ENCODE peak calls at places on chromosomes 12 and 14, in eight cellular contexts. I is endothelial cell, O is RWPE1, M is AG04450, N is retinal pigment epithelial cell, J is Calu3, F is vagina, A is neural crest cell. Y is an unnamed sample.

GRCh38 chr12:75554556-75554880 is 43.1 kb upstream of the KRR1 start:
- DNase-seq in J (no peak), M (no peak), N (no peak), I (no peak), A (no peak), O (no peak), F (no peak), Y (no peak)

GRCh38 chr14:31270196-31270772 is 62.7 kb upstream of the HECTD1 start:
- DNase-seq in I (no peak), F (peak), J (peak), N (no peak), M (no peak), O (no peak), A (no peak), Y (no peak)

GRCh38 chr12:65203376-65203775 is 34.0 kb downstream of the LEMD3 start:
- DNase-seq in I (no peak), N (no peak), O (no peak), M (no peak), J (no peak), F (no peak), A (no peak), Y (no peak)

GRCh38 chr14:31326111-31326510 is 94.2 kb downstream of the HEATR5A start:
- DNase-seq in J (peak), F (no peak), A (no peak), O (no peak), N (no peak), M (no peak), I (no peak), Y (no peak)

GRCh38 chr12:132413931-132414588 is 75.9 kb upstream of the FBRSL1 start:
- DNase-seq in M (no peak), J (peak), A (peak), I (peak), N (no peak), O (no peak), F (no peak), Y (peak)

GRCh38 chr14:38350102-38350501 is 94.2 kb upstream of the CLEC14A start:
- DNase-seq in F (no peak), J (no peak), N (no peak), M (no peak), I (no peak), A (no peak), O (no peak), Y (no peak)

GRCh38 chr12:86349196-86349595 is 93.0 kb upstream of the MGAT4C start:
- DNase-seq in A (no peak), F (no peak), M (no peak), N (no peak), J (no peak), I (no peak), O (no peak), Y (no peak)

GRCh38 chr12:109951751-109952150 is 44.4 kb downstream of the GIT2 start:
- DNase-seq in M (peak), N (peak), J (peak), F (no peak), I (no peak), A (no peak), O (peak), Y (no peak)

GRCh38 chr14:37870947-37871346 is 275.5 kb downstream of the TTC6 start:
- DNase-seq in A (no peak), N (no peak), J (no peak), I (no peak), F (no peak), M (no peak), O (no peak), Y (no peak)

GRCh38 chr12:12927211-12928079 is 24.5 kb downstream of the GPRC5D start:
- DNase-seq in I (peak), O (peak), M (peak), N (no peak), F (no peak), J (peak), A (peak), Y (no peak)

GRCh38 chr12:18224745-18225144 is 36.6 kb upstream of the PIK3C2G start:
- DNase-seq in N (peak), F (no peak), M (no peak), J (no peak), I (no peak), O (peak), A (no peak), Y (no peak)

GRCh38 chr12:106901276-106901675 is 54.4 kb upstream of the TMEM263 start:
- DNase-seq in M (no peak), O (no peak), I (no peak), J (no peak), F (no peak), A (no peak), N (no peak), Y (no peak)

GRCh38 chr14:95398630-95399547 is 79.2 kb upstream of the CLMN start:
- DNase-seq in I (no peak), N (no peak), F (no peak), J (no peak), M (no peak), A (no peak), O (no peak), Y (no peak)

GRCh38 chr12:50555471-50555885 is 50.7 kb downstream of the DIP2B start:
- DNase-seq in M (no peak), O (no peak), N (no peak), A (no peak), J (no peak), I (no peak), F (no peak), Y (no peak)

GRCh38 chr12:78725951-78726550 is 138.5 kb upstream of the SYT1 start:
- DNase-seq in N (no peak), J (no peak), A (no peak), I (no peak), O (no peak), F (no peak), M (no peak), Y (no peak)

GRCh38 chr12:125525879-125526278 is 460.6 kb downstream of the AACS start:
- DNase-seq in N (no peak), A (no peak), F (no peak), I (no peak), O (no peak), J (no peak), M (no peak), Y (no peak)

GRCh38 chr12:125528300-125528699 is 463.1 kb downstream of the AACS start:
- DNase-seq in J (no peak), F (no peak), I (no peak), N (no peak), A (peak), M (no peak), O (no peak), Y (no peak)

GRCh38 chr12:125533434-125534029 is 468.3 kb downstream of the AACS start:
- DNase-seq in J (peak), M (no peak), A (peak), O (peak), F (no peak), I (peak), N (no peak), Y (peak)

GRCh38 chr12:125530876-125531275 is 465.6 kb downstream of the AACS start:
- DNase-seq in F (no peak), O (no peak), A (no peak), J (no peak), M (no peak), N (no peak), I (no peak), Y (no peak)
- TF ChIP-seq CTCF in F (no peak), O (no peak), A (no peak), J (no peak), M (no peak), N (no peak), I (no peak), Y (no peak)

GRCh38 chr12:25130741-25131188 is 64.2 kb downstream of the DNAI7 start:
- DNase-seq in F (no peak), J (no peak), N (no peak), I (no peak), M (peak), O (peak), A (no peak), Y (no peak)

GRCh38 chr12:25131270-25131669 is 63.7 kb downstream of the DNAI7 start:
- DNase-seq in N (no peak), A (no peak), J (no peak), F (no peak), M (no peak), I (no peak), O (no peak), Y (no peak)

GRCh38 chr12:25135531-25136154 is 59.3 kb downstream of the DNAI7 start:
- DNase-seq in F (no peak), A (no peak), N (no peak), M (no peak), I (peak), O (peak), J (no peak), Y (no peak)
- TF ChIP-seq CTCF in F (no peak), A (peak), N (peak), M (no peak), I (peak), O (no peak), J (no peak), Y (no peak)

GRCh38 chr14:58747181-58747580 is 109.4 kb downstream of the DACT1 start:
- DNase-seq in O (no peak), F (no peak), J (no peak), A (no peak), M (peak), I (no peak), N (no peak), Y (no peak)

GRCh38 chr14:58746701-58747100 is 108.9 kb downstream of the DACT1 start:
- DNase-seq in O (no peak), J (no peak), M (no peak), I (no peak), A (no peak), N (no peak), F (no peak), Y (no peak)

GRCh38 chr14:58749066-58749669 is 111.4 kb downstream of the DACT1 start:
- DNase-seq in O (peak), F (no peak), A (no peak), N (peak), J (peak), I (no peak), M (peak), Y (no peak)

GRCh38 chr14:58746261-58746660 is 108.5 kb downstream of the DACT1 start:
- DNase-seq in M (peak), A (no peak), N (peak), F (no peak), O (peak), J (peak), I (no peak), Y (no peak)

DNA sequence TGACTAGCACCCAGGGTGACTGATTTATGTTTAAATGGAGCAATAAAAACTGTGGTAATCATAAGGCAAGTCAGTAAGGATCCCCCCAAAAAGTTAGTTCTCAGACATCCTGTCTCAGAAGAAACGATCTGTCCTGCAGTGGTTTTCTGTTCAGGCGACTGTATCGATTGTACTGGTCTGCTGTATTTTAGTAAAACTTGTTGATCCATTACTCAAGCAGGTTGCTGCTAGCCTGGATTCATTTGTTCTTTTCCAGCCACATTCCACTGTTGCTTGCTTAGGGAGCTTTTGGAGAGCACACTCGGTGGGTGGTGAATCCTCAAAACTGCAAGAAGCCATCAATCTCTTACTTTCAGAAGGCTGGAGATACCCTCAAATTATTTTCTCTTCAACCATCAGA is 107.2 kb downstream of the DACT1 start:
- DNase-seq in I (no peak), N (no peak), A (no peak), F (no peak), M (no peak), J (no peak), O (no peak), Y (no peak)
- TF ChIP-seq CTCF in I (no peak), N (no peak), A (no peak), F (no peak), M (no peak), J (no peak), O (no peak), Y (no peak)

DNA sequence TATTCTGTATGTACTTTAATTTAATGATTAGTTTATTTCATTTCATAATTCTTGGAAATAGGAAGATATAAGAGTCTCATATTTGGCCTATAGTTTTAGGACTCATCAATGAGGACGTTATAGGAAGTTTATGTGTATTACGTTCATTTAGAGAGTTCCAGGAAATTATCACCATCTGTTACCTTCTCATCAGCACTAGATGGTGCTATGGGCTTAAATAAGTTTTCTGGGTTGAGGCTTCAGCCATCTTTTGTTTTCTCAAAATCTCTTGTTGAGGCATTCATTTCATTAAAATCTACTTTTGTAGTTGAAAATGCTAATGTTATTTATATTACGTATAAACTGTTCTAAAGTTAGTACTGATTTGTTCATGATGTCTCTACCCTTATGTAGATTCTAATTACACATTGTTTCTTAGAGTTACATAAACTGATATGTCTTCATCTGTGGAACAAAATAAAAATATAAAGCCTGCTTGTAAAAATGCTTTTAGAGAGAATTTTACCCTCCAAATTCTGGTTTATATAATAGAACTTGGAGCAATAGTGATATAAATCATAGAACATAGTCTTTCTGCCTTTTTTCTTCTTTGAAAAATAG is 89.2 kb downstream of the CFAP54 start:
- DNase-seq in F (no peak), J (peak), M (peak), O (peak), A (no peak), N (peak), I (no peak), Y (no peak)
- TF ChIP-seq CTCF in F (peak), J (peak), M (peak), O (peak), A (peak), N (peak), I (peak), Y (peak)